ENCODE peak calls at places on chromosomes 5 and 9, in five cellular contexts. W is GM23338, H is PC-3, X is OCI-LY7, U is GM23248. S is an unnamed sample.

GRCh38 chr5:164663223-164663989 is 1158.0 kb downstream of the MAT2B start:
- DNase-seq in W (no peak), H (peak; percentile 55), X (no peak), U (no peak), S (no peak)

GRCh38 chr9:36147441-36148175 is 11.1 kb downstream of the GLIPR2 start:
- DNase-seq in W (no peak), H (no peak), X (no peak), U (no peak), S (no peak)

GRCh38 chr5:180636403-180637075 is 12.9 kb downstream of the FLT4 start:
- DNase-seq in W (no peak), H (no peak), X (no peak), U (peak; percentile 17), S (no peak)

GRCh38 chr5:1706428-1706827 is 93.2 kb downstream of the MRPL36 start:
- DNase-seq in W (no peak), H (no peak), X (no peak), U (no peak), S (no peak)

GRCh38 chr9:35920004-35920658 is 10.8 kb downstream of the SPAAR start:
- DNase-seq in W (no peak), H (no peak), X (no peak), U (peak; percentile 54), S (peak; percentile 68)

GRCh38 chr5:95715799-95716461 is 15.2 kb upstream of the RHOBTB3 start:
- DNase-seq in W (no peak), H (peak; percentile 81), X (no peak), U (peak; percentile 87), S (no peak)

GRCh38 chr9:119117409-119117808 is 251.8 kb downstream of the BRINP1 start:
- DNase-seq in W (no peak), H (no peak), X (no peak), U (no peak), S (no peak)

GRCh38 chr9:134177186-134177585 is 12.8 kb upstream of the RNU6ATAC start:
- DNase-seq in W (no peak), H (no peak), X (no peak), U (no peak), S (no peak)

GRCh38 chr5:159324097-159324760 is 6.1 kb downstream of the IL12B start:
- DNase-seq in W (no peak), H (peak; percentile 7), X (no peak), U (peak; percentile 88), S (no peak)

GRCh38 chr5:116650544-116650943 is 75.9 kb upstream of the SEMA6A start:
- DNase-seq in W (no peak), H (no peak), X (no peak), U (no peak), S (no peak)

GRCh38 chr9:27485158-27485557 is 38.9 kb upstream of the IFNK start:
- DNase-seq in W (no peak), H (no peak), X (peak; percentile 6), U (no peak), S (no peak)

GRCh38 chr9:93974151-93974550 is 19.0 kb upstream of the BARX1 start:
- DNase-seq in W (no peak), H (no peak), X (no peak), U (no peak), S (no peak)

GRCh38 chr9:133167769-133168168 is 4.1 kb upstream of the GBGT1 start:
- DNase-seq in W (no peak), H (no peak), X (no peak), U (no peak), S (no peak)

GRCh38 chr5:76867027-76867426 is 17.2 kb downstream of the S100Z start:
- DNase-seq in W (no peak), H (no peak), X (no peak), U (no peak), S (no peak)

GRCh38 chr9:38619556-38620447 is 594 bp downstream of the ANKRD18A start:
- DNase-seq in W (peak; percentile 42), H (peak; percentile 14), X (no peak), U (peak; percentile 1), S (peak; percentile 14)

GRCh38 chr9:22452415-22453010 is 5.9 kb downstream of the DMRTA1 start:
- DNase-seq in W (peak; percentile 68), H (peak; percentile 67), X (peak; percentile 53), U (peak; percentile 46), S (peak; percentile 58)

GRCh38 chr9:2116073-2116472 is 100.9 kb downstream of the SMARCA2 start:
- DNase-seq in W (peak; percentile 84), H (peak; percentile 40), X (peak; percentile 31), U (peak; percentile 44), S (peak; percentile 14)

GRCh38 chr9:109883623-109884022 is 103.6 kb downstream of the PALM2AKAP2 start:
- DNase-seq in W (no peak), H (no peak), X (no peak), U (no peak), S (no peak)

GRCh38 chr5:58469895-58470294 is 10.0 kb upstream of the PLK2 start:
- DNase-seq in W (no peak), H (no peak), X (no peak), U (no peak), S (no peak)

GRCh38 chr5:5494489-5495402 is 72.3 kb downstream of the ICE1 start:
- DNase-seq in W (peak; percentile 96), H (peak; percentile 45), X (peak; percentile 65), U (peak; percentile 58), S (peak; percentile 78)

GRCh38 chr9:126068534-126069230 is 257.9 kb upstream of the MVB12B start:
- DNase-seq in W (no peak), H (no peak), X (no peak), U (peak; percentile 17), S (no peak)

GRCh38 chr5:123659006-123659405 is 147.0 kb downstream of the CSNK1G3 start:
- DNase-seq in W (no peak), H (no peak), X (no peak), U (peak; percentile 8), S (no peak)

GRCh38 chr5:153938131-153938842 is 100.4 kb downstream of the FAM114A2 start:
- DNase-seq in W (peak; percentile 66), H (no peak), X (no peak), U (peak; percentile 10), S (no peak)

GRCh38 chr9:32570262-32570661 is 2.7 kb downstream of the NDUFB6 start:
- DNase-seq in W (no peak), H (no peak), X (no peak), U (no peak), S (no peak)

GRCh38 chr9:36063804-36064447 is 27.2 kb downstream of the RECK start:
- DNase-seq in W (no peak), H (no peak), X (no peak), U (peak; percentile 73), S (no peak)

GRCh38 chr5:72443883-72444282 is 63.3 kb downstream of the ZNF366 start:
- DNase-seq in W (no peak), H (no peak), X (no peak), U (no peak), S (no peak)

GRCh38 chr5:82858453-82859043 is 218.6 kb downstream of the TMEM167A start:
- DNase-seq in W (no peak), H (no peak), X (no peak), U (no peak), S (no peak)
- TF ChIP-seq EZH2phosphoT487 in W (no peak), H (no peak), X (no peak), U (no peak), S (no peak)

GRCh38 chr9:105329729-105330082 is 85.3 kb downstream of the SLC44A1 start:
- DNase-seq in W (no peak), H (no peak), X (no peak), U (peak; percentile 50), S (no peak)
- H3K4me1 ChIP-seq in W (peaks cover 5% of the 10 kb centered on the region), H (peaks cover 4% of the 10 kb centered on the region), X (peaks cover 38% of the 10 kb centered on the region), U (peaks cover 52% of the 10 kb centered on the region), S (peaks cover 21% of the 10 kb centered on the region)

DNA sequence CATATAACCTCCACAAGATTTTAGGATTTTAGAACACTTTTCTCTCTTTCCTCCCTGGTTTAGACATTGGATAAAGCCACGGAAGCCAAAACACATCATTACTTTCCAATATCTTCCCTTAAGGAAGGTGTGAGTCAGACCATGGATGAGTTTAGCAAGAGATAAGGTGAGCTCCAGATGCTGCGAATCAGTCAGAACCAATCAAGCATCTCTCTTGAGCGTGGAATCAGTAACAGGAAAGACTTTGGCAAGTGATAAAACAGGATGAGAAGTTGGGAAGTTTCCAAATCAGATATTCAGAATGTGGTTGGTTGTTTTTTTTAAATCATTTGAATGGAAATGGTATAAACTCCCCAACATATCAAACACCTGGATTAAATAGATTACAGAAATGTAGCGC is 397.8 kb downstream of the EFNA5 start:
- DNase-seq in W (no peak), H (no peak), X (no peak), U (no peak), S (no peak)
- TF ChIP-seq EZH2phosphoT487 in W (no peak), H (no peak), X (no peak), U (no peak), S (no peak)

DNA sequence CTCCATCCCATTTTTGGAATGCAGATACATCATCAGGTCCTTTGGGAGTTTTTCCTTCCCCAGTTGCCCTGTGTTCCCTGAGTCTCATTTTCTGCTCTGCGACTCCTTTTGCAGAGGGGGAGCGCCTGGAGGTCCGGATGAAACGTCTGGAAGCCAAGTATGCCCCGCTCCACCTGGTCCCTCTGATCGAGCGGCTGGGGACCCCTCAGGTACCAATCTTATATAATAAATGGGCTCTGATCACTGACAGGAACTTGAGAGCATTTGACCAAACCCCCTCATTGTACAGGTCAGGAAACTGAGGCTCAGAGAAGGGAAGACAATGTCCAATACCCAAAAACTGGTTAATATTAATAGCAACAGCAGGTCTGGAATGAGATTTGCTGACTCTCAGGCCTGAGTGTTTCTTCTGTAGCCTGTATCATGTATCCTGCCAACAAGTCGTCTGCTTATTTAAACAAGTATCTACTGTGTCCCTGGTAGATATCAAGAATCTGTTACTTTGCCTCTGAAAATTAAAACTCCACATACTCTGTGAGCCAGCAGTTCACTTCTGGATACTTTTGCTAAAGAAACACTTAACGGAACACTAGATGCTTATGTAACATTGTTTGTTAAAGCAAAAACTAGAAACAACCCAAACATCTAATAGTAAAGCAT is 76.7 kb upstream of the NIPAL4 start:
- DNase-seq in W (no peak), H (no peak), X (no peak), U (no peak), S (no peak)
- H3K4me1 ChIP-seq in W (peaks cover 11% of the 10 kb centered on the region), H (peaks cover 57% of the 10 kb centered on the region), X (no peaks in the 10 kb centered on the region), U (peaks cover 45% of the 10 kb centered on the region), S (peaks cover 22% of the 10 kb centered on the region)

DNA sequence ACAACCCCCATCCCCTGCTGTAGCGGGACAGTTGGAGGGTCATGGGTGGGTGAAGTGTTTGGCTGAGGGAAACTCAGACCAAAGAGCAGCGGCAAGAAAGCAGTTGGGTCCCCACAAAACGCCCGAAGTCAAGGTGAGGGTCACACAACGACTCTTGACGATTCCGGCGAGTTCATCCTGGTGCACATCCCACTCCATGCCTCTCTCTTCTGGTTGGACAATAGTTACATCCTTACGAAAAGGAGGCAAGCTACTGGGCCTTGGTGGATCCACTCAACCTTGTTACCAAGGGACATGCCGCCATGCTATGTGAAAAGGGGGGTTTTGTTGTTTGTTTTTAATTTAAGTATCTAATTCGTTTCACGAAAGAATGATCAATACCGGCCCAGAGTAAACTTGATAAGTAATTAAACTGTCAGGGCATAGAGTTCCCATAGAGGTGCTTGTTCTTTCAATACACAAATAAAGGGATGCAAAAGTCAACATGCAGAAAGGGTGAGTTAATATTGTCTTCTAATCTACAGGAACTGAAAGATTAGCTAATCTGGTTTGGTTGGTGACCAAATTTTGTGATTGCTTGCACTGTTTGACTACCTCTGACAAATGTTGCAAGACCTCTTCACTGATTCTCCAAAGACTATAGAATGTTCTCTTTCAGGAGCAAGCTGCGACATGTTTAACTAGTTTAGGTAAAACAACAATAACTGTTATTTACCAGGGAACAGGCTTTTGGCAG is 732 bp upstream of the SMIM15 start:
- DNase-seq in W (peak; percentile 47), H (peak; percentile 32), X (no peak), U (peak; percentile 53), S (no peak)
- TF ChIP-seq EZH2phosphoT487 in W (no peak), H (no peak), X (no peak), U (no peak), S (no peak)

S was measured in hepatocyte.